ENCODE peak calls at places on chromosomes 12 and 14, in four cellular contexts. E is GM12878, O is HL-60, H is K562. W is an unnamed sample.

GRCh38 chr12:22283508-22283907 is 51.0 kb downstream of the ST8SIA1 start:
- DNase-seq in E (no peak), O (no peak), H (no peak), W (no peak)

GRCh38 chr12:106226884-106227640 is 20.8 kb downstream of the CKAP4 start:
- DNase-seq in E (no peak), O (peak; percentile 42), H (peak; percentile 53), W (peak; percentile 43)

GRCh38 chr12:121009744-121010143 is 6.5 kb downstream of the C12orf43 start:
- DNase-seq in E (no peak), O (peak; percentile 34), H (no peak), W (no peak)

GRCh38 chr12:76413121-76413520 is 64.9 kb upstream of the BBS10 start:
- DNase-seq in E (no peak), O (no peak), H (no peak), W (no peak)

GRCh38 chr14:69695664-69696527 is 71.0 kb upstream of the SRSF5 start:
- DNase-seq in E (no peak), O (peak; percentile 56), H (no peak), W (no peak)

GRCh38 chr14:31583043-31583442 is 21.8 kb downstream of the NUBPL start:
- DNase-seq in E (no peak), O (no peak), H (no peak), W (no peak)

GRCh38 chr14:73170686-73171085 is 34.4 kb downstream of the PSEN1 start:
- DNase-seq in E (no peak), O (no peak), H (no peak), W (no peak)

GRCh38 chr14:76770521-76771431 is 9.5 kb downstream of the VASH1 start:
- DNase-seq in E (no peak), O (no peak), H (no peak), W (no peak)

GRCh38 chr12:49347307-49348237 is 884 bp downstream of the DNAJC22 start:
- DNase-seq in E (no peak), O (peak; percentile 47), H (peak; percentile 92), W (peak; percentile 91)

GRCh38 chr12:79174656-79175055 is 310.1 kb downstream of the SYT1 start:
- DNase-seq in E (no peak), O (no peak), H (no peak), W (no peak)

GRCh38 chr14:55430024-55430690 is 10.3 kb downstream of the TBPL2 start:
- DNase-seq in E (no peak), O (peak; percentile 58), H (peak; percentile 23), W (no peak)

GRCh38 chr12:130709151-130710000 is 6.7 kb downstream of the RIMBP2 start:
- DNase-seq in E (no peak), O (no peak), H (no peak), W (no peak)

GRCh38 chr12:73308747-73309146 is 1036.6 kb downstream of the TRHDE start:
- DNase-seq in E (no peak), O (no peak), H (no peak), W (no peak)

GRCh38 chr12:38138225-38139221 is 178.1 kb upstream of the ALG10B start:
- DNase-seq in E (peak; percentile 23), O (peak; percentile 55), H (peak; percentile 49), W (no peak)

GRCh38 chr12:124550123-124551089 is 17.0 kb downstream of the NCOR2 start:
- DNase-seq in E (no peak), O (peak; percentile 66), H (no peak), W (no peak)

GRCh38 chr12:125861299-125862281 is 796.4 kb downstream of the AACS start:
- DNase-seq in E (no peak), O (no peak), H (peak; percentile 30), W (no peak)

GRCh38 chr14:23544511-23545447 is 6.8 kb downstream of the ZFHX2 start:
- DNase-seq in E (no peak), O (peak; percentile 40), H (no peak), W (no peak)

GRCh38 chr14:24366664-24367505 is 1.1 kb upstream of the NFATC4 start:
- DNase-seq in E (peak; percentile 34), O (no peak), H (peak; percentile 63), W (peak; percentile 74)

GRCh38 chr14:45177081-45177480 is 41.4 kb downstream of the FANCM start:
- DNase-seq in E (no peak), O (no peak), H (no peak), W (no peak)

GRCh38 chr12:16012086-16012485 is 101.0 kb downstream of the DERA start:
- DNase-seq in E (no peak), O (no peak), H (no peak), W (no peak)

GRCh38 chr12:15698377-15698867 is 90.8 kb downstream of the EPS8 start:
- DNase-seq in E (no peak), O (no peak), H (no peak), W (no peak)

GRCh38 chr12:44403185-44403584 is 472.9 kb downstream of the NELL2 start:
- DNase-seq in E (no peak), O (no peak), H (no peak), W (no peak)

GRCh38 chr14:23323838-23324454 is 2.7 kb downstream of the PABPN1 start:
- DNase-seq in E (no peak), O (no peak), H (no peak), W (no peak)

GRCh38 chr12:5379737-5380496 is 52.0 kb upstream of the NTF3 start:
- DNase-seq in E (peak; percentile 13), O (no peak), H (no peak), W (no peak)

GRCh38 chr12:123045678-123046077 is 65.2 kb downstream of the ARL6IP4 start:
- DNase-seq in E (no peak), O (no peak), H (no peak), W (no peak)

GRCh38 chr12:22321620-22322019 is 12.9 kb downstream of the ST8SIA1 start:
- DNase-seq in E (no peak), O (peak; percentile 88), H (no peak), W (no peak)

GRCh38 chr12:93978553-93978952 is 169.8 kb upstream of the PLXNC1 start:
- DNase-seq in E (no peak), O (no peak), H (no peak), W (no peak)

GRCh38 chr12:4148418-4149056 is 125.0 kb upstream of the CCND2 start:
- DNase-seq in E (peak; percentile 93), O (peak; percentile 87), H (no peak), W (no peak)

GRCh38 chr14:101604935-101605767 is 43.9 kb downstream of the DIO3 start:
- DNase-seq in E (no peak), O (no peak), H (no peak), W (no peak)

GRCh38 chr12:111745201-111745600 is 21.5 kb upstream of the ALDH2 start:
- DNase-seq in E (no peak), O (no peak), H (no peak), W (no peak)

DNA sequence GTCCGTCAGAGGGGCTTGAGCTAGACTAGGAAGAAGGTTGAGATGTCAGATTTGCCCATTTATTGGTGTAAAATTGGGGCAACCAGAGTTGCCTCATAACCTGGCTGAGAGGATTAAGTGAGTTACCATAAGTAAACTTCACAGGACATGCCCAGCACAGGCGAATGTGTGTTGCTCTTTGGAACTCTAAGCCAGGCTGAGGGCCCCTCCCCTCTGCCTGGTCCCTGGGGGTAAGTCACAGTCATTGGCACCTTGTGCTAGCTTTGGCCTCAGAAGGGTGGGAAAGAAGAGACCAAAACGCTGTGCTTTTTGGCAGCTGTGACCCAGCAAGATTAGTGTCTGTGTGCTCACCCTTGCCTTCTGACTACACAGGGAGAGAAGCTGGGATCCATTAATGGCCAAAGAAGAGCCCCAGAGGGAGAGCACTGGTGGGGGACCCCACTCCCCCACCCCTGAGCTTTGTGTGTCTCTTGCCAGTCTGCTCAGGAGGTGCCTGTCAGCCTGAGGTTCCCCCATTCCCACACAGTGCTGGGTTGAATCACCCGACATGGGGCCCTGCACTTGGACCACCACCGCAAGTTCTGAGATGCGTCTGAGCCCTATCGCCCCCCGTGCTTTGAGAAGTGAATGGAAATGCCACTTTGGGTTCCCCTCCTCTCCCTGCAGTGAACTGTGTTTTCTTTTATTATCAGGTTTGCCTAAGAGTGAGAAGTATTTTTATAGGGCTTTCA is 74.1 kb downstream of the CACNA1C start:
- DNase-seq in E (no peak), O (no peak), H (no peak), W (no peak)
- TF ChIP-seq SPI1 in E (no peak), O (no peak), H (no peak), W (no peak)

GRCh38 chr14:102975662-102976061 is 53.2 kb downstream of the AMN start:
- DNase-seq in E (no peak), O (no peak), H (no peak), W (no peak)
- TF ChIP-seq SPI1 in E (no peak), O (no peak), H (no peak), W (no peak)

GRCh38 chr12:56993346-56993745 is 13.0 kb downstream of the ZBTB39 start:
- DNase-seq in E (no peak), O (no peak), H (no peak), W (no peak)
- TF ChIP-seq SPI1 in E (no peak), O (no peak), H (no peak), W (no peak)

DNA sequence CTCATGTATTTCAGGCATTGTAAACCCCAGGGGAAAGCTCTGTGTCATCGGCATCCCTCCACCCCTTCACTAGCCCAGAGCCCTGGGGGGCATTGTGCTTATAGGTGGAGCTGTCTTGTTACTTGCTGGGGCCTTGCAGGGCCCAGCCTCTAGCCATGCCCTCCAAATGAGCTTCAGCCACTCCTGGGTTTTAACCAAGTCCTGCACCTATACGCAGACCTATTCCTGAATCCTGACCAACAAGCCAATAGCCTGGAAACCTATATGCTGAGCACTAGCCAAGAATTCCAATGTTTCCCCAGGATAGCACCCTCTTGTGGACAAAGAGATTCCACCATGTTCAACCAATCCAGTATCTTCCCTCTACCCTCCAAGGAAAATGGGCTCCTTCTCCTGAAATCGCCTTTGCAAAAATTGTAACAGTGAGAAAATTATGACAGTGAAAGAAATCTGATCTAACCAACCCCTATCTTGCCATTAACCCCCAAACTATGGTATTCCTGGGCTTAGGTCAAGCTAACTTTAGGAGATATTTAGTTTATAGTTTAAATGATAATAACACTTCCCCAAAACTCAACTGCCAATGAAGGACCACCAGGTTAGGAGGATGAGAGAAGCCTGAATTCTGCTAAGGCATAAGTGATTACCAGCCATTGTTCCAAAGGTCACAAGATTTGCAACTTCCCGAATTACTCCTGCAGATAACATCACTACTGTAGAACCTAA is 55.5 kb downstream of the TTC7B start:
- DNase-seq in E (no peak), O (peak; percentile 14), H (peak; percentile 17), W (no peak)
- TF ChIP-seq SPI1 in E (no peak), O (no peak), H (no peak), W (no peak)

GRCh38 chr12:48067250-48067938 is 38.5 kb downstream of the SENP1 start:
- DNase-seq in E (peak; percentile 3), O (no peak), H (no peak), W (no peak)
- TF ChIP-seq SPI1 in E (no peak), O (no peak), H (peak; percentile 16), W (no peak)

DNA sequence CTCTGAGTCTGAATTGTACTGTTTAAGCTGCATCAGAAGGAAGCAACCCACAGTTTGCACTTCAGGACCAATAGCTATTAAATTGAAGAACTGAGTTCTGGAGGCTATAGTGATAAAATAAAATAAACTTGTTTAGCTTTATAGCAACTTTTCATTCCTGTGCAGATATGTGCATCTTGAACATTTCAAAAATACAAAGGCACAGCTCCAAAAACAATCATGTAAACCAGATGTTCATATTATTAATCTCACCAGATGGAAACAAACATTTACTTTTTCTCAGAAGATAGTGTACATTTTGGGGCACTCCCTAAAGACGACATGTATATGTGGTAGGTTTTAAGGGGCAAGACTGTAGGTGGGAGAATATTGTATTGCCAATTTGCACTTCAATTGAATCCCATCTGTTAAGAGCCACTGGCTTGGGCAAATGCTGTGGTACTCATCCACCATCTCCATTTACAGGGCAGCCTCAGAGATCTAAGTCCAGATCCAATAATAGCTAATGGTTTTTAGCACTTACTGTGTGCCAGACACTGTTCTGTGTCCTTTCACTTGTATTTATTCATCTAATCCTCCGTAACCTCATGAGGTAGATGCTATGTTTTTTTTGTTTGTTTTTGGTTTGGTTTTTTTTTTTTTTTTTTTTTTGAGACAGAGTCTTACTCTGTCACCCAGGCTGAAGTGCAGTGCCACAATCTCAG is 49.0 kb downstream of the PTGER2 start:
- DNase-seq in E (no peak), O (no peak), H (no peak), W (no peak)
- TF ChIP-seq SPI1 in E (no peak), O (no peak), H (no peak), W (no peak)

GRCh38 chr12:75341873-75342272 is 7.4 kb downstream of the GLIPR1L1 start:
- DNase-seq in E (no peak), O (no peak), H (no peak), W (no peak)
- TF ChIP-seq SPI1 in E (no peak), O (no peak), H (no peak), W (no peak)